ENCODE peak calls at places on chromosomes 16 and 17, in six cellular contexts. One of them, this sample, is unnamed.

GRCh38 chr16:65069766-65070165 is 52.1 kb downstream of the CDH11 start:
- DNase-seq in HFFc6: no peak
- DNase-seq in stomach: no peak
- DNase-seq in mucosa of descending colon: no peak
- DNase-seq in body of pancreas: no peak
- DNase-seq in heart left ventricle: no peak
- DNase-seq in this sample: no peak

GRCh38 chr16:88531346-88531745 is 38.9 kb upstream of the ZC3H18 start:
- DNase-seq in HFFc6: no peak
- DNase-seq in stomach: no peak
- DNase-seq in mucosa of descending colon: no peak
- DNase-seq in body of pancreas: no peak
- DNase-seq in heart left ventricle: peak; percentile 52
- DNase-seq in this sample: no peak

GRCh38 chr16:1772362-1772907 is at the start of gene EME2:
- DNase-seq in HFFc6: peak; percentile 42
- DNase-seq in stomach: no peak
- DNase-seq in mucosa of descending colon: peak; percentile 59
- DNase-seq in body of pancreas: no peak
- DNase-seq in heart left ventricle: no peak
- DNase-seq in this sample: no peak

GRCh38 chr17:73189417-73190099 is 3.3 kb upstream of the COG1 start:
- DNase-seq in HFFc6: peak; percentile 76
- DNase-seq in stomach: peak; percentile 39
- DNase-seq in mucosa of descending colon: peak; percentile 55
- DNase-seq in body of pancreas: no peak
- DNase-seq in heart left ventricle: no peak
- DNase-seq in this sample: no peak

GRCh38 chr17:63082273-63082861 is 116.3 kb downstream of the TANC2 start:
- DNase-seq in HFFc6: peak; percentile 30
- DNase-seq in stomach: no peak
- DNase-seq in mucosa of descending colon: peak; percentile 5
- DNase-seq in body of pancreas: no peak
- DNase-seq in heart left ventricle: no peak
- DNase-seq in this sample: no peak

GRCh38 chr17:74408830-74409229 is 23.1 kb upstream of the GPRC5C start:
- DNase-seq in HFFc6: no peak
- DNase-seq in stomach: peak; percentile 82
- DNase-seq in mucosa of descending colon: no peak
- DNase-seq in body of pancreas: peak; percentile 15
- DNase-seq in heart left ventricle: no peak
- DNase-seq in this sample: no peak

GRCh38 chr17:28529012-28529400 is 22.9 kb downstream of the FOXN1 start:
- DNase-seq in HFFc6: no peak
- DNase-seq in stomach: no peak
- DNase-seq in mucosa of descending colon: no peak
- DNase-seq in body of pancreas: no peak
- DNase-seq in heart left ventricle: no peak
- DNase-seq in this sample: no peak

GRCh38 chr16:53736297-53736696 is 32.3 kb downstream of the FTO start:
- DNase-seq in HFFc6: no peak
- DNase-seq in stomach: no peak
- DNase-seq in mucosa of descending colon: no peak
- DNase-seq in body of pancreas: no peak
- DNase-seq in heart left ventricle: no peak
- DNase-seq in this sample: no peak

GRCh38 chr17:53387745-53388144 is 435.0 kb upstream of the KIF2B start:
- DNase-seq in HFFc6: no peak
- DNase-seq in stomach: no peak
- DNase-seq in mucosa of descending colon: no peak
- DNase-seq in body of pancreas: no peak
- DNase-seq in heart left ventricle: no peak
- DNase-seq in this sample: no peak

GRCh38 chr16:30652005-30652296 is 1.2 kb downstream of the PRR14 start:
- DNase-seq in HFFc6: no peak
- DNase-seq in stomach: no peak
- DNase-seq in mucosa of descending colon: no peak
- DNase-seq in body of pancreas: no peak
- DNase-seq in heart left ventricle: no peak
- DNase-seq in this sample: no peak

GRCh38 chr16:84563776-84564420 is 54.0 kb downstream of the COTL1 start:
- DNase-seq in HFFc6: no peak
- DNase-seq in stomach: no peak
- DNase-seq in mucosa of descending colon: no peak
- DNase-seq in body of pancreas: no peak
- DNase-seq in heart left ventricle: no peak
- DNase-seq in this sample: no peak

DNA sequence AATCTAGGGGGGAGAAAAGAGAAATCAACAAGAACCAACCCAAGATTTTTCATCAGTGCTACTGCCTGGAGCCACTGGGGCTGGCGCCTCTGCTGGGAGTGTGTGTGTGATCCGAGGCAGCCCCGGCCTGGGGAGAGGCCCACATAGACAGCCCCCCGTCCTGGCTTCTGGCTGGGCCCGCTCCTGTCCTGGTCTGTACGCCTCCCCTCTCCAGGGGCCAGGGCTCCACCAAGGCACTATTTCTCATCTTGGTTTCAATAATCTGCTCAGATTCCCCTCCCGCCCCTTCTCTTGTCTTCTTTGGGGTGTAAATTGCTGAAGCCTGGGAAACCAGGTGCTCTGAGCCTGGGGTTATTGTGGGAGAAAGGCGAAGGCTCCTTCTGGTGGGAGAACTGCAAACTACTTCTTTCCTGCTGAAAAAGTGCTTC is 7.8 kb downstream of the BAHCC1 start:
- DNase-seq in HFFc6: no peak
- DNase-seq in stomach: no peak
- DNase-seq in mucosa of descending colon: no peak
- DNase-seq in body of pancreas: no peak
- DNase-seq in heart left ventricle: no peak
- DNase-seq in this sample: no peak
- TF ChIP-seq CTCF in HFFc6: peak; percentile 13
- TF ChIP-seq CTCF in stomach: no peak
- TF ChIP-seq CTCF in mucosa of descending colon: no peak
- TF ChIP-seq CTCF in body of pancreas: no peak
- TF ChIP-seq CTCF in heart left ventricle: no peak
- TF ChIP-seq CTCF in this sample: no peak

DNA sequence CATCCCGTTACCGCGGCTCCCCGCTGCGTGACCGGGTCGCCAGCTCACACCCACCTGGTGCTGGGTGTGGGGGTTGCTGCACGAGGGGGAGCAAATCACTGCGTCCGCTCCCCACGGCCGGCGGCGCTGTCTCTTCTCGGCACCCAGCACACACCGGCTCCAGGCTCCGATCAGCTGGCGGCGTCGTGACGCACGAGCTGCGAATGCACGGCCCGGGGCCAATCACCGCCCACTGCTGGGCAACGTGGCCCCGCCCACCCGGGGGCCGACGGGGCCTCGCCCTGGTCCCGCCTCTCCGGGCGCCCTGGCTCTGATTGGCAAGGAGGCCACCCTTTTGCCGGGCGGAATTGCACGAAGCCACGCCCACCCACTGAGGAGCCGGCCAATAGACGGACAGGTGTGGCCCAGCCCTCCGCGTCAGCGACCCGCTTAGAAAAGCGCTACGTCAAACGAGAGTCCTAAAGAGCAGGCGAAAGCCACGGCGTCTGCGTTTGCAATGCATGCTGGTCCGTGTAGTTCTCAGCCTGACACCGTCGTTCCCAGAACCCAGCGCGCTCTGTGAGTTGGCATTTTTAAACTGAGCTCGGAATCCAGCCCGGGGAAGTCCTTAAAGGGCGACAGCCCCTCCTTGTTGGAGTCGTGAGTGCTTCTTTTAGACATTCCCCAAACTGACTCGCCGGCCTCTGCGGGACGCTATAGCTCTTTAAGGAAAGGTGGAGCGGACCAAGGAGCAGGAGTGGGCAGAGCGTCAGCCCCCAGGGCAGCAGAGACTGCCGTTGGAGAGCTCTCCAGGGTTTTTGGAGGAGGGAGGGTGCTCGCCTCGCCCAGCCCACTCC is 6.1 kb upstream of the TLCD2 start:
- DNase-seq in HFFc6: peak; percentile 100
- DNase-seq in stomach: peak; percentile 100
- DNase-seq in mucosa of descending colon: peak; percentile 99
- DNase-seq in body of pancreas: peak; percentile 100
- DNase-seq in heart left ventricle: peak; percentile 100
- DNase-seq in this sample: peak; percentile 100
- TF ChIP-seq CTCF in HFFc6: peak; percentile 33
- TF ChIP-seq CTCF in stomach: no peak
- TF ChIP-seq CTCF in mucosa of descending colon: no peak
- TF ChIP-seq CTCF in body of pancreas: no peak
- TF ChIP-seq CTCF in heart left ventricle: no peak
- TF ChIP-seq CTCF in this sample: peak; percentile 21

DNA sequence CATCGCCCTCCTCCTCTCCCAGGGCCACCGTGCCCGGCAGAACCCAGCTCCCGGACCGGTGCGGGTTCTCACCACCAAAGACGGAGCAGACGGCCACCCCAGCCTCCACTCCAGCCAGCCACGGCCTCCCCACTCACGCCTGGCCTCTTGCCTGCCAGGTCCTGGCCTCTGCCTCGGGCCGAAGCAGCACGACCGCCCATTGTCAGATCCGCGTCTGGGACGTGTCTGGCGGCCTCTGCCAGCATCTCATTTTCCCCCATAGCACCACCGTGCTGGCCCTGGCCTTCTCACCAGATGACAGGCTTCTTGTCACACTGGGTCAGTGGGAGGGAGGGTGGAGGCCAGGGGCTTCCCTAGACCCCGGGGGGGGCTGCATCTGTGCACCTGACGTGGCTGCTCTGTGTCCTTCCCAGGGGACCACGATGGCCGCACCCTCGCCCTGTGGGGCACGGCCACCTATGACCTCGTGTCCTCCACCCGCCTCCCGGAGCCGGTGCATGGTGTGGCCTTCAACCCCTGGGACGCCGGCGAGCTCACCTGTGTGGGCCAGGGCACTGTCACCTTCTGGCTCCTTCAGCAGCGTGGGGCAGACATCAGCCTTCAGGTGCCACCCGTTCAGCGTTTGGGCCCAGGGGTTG is 6.6 kb upstream of the RHOT2 start:
- DNase-seq in HFFc6: no peak
- DNase-seq in stomach: no peak
- DNase-seq in mucosa of descending colon: no peak
- DNase-seq in body of pancreas: peak; percentile 42
- DNase-seq in heart left ventricle: no peak
- DNase-seq in this sample: no peak
- TF ChIP-seq CTCF in HFFc6: peak; percentile 3
- TF ChIP-seq CTCF in stomach: no peak
- TF ChIP-seq CTCF in mucosa of descending colon: no peak
- TF ChIP-seq CTCF in body of pancreas: no peak
- TF ChIP-seq CTCF in heart left ventricle: no peak
- TF ChIP-seq CTCF in this sample: no peak

GRCh38 chr17:7219434-7219811 is 213 bp downstream of the DLG4 start:
- DNase-seq in HFFc6: no peak
- DNase-seq in stomach: no peak
- DNase-seq in mucosa of descending colon: no peak
- DNase-seq in body of pancreas: no peak
- DNase-seq in heart left ventricle: no peak
- DNase-seq in this sample: no peak

GRCh38 chr17:7219812-7220592 is at the start of the genes ACADVL and DLG4:
- DNase-seq in HFFc6: peak; percentile 82
- DNase-seq in stomach: peak; percentile 91
- DNase-seq in mucosa of descending colon: peak; percentile 89
- DNase-seq in body of pancreas: peak; percentile 94
- DNase-seq in heart left ventricle: peak; percentile 94
- DNase-seq in this sample: peak; percentile 60

GRCh38 chr17:7218166-7218565 is 1.5 kb downstream of the DLG4 start:
- DNase-seq in HFFc6: no peak
- DNase-seq in stomach: no peak
- DNase-seq in mucosa of descending colon: no peak
- DNase-seq in body of pancreas: no peak
- DNase-seq in heart left ventricle: peak; percentile 54
- DNase-seq in this sample: no peak

GRCh38 chr17:7217113-7217987 is 2.3 kb downstream of the DLG4 start:
- DNase-seq in HFFc6: no peak
- DNase-seq in stomach: peak; percentile 54
- DNase-seq in mucosa of descending colon: no peak
- DNase-seq in body of pancreas: peak; percentile 52
- DNase-seq in heart left ventricle: peak; percentile 67
- DNase-seq in this sample: no peak

DNA sequence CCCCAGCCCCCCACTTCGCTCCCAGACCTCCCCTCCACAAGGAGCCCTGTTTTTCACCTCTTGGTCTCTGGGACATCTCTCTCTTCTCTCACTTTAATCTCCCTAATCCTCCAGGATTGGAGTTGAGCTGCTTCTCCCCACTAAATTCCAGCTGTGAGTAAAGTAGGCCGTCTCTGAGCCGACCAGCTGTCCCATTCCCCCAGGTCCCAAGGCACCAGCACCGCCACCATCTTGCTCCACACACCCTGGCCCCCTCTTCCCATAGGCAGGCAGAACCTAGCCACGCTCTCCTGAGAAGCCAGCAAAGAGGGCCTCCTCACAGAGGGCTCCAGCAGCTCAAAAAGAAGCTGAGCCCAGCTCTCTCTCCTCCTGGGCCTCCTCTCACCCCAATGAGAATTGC is 862 bp downstream of the DLG4 start:
- DNase-seq in HFFc6: no peak
- DNase-seq in stomach: no peak
- DNase-seq in mucosa of descending colon: no peak
- DNase-seq in body of pancreas: no peak
- DNase-seq in heart left ventricle: no peak
- DNase-seq in this sample: no peak
- TF ChIP-seq CTCF in HFFc6: no peak
- TF ChIP-seq CTCF in stomach: no peak
- TF ChIP-seq CTCF in mucosa of descending colon: no peak
- TF ChIP-seq CTCF in body of pancreas: no peak
- TF ChIP-seq CTCF in heart left ventricle: no peak
- TF ChIP-seq CTCF in this sample: no peak

This sample was measured in AG09319.